ENCODE peak calls at places on chromosome 19, in four cellular contexts. Q, Y, X and N are unnamed samples.

GRCh38 chr19:15466851-15467733 is 2.7 kb upstream of the RASAL3 start:
- DNase-seq in Y (no peak), X (no peak), Q (no peak), N (no peak)

GRCh38 chr19:49932731-49933131 is 3.4 kb upstream of the NUP62 start:
- DNase-seq in Q (no peak), Y (no peak), X (no peak), N (no peak)

GRCh38 chr19:1275976-1276619 is 768 bp downstream of the FAM174C start:
- DNase-seq in X (no peak), Y (no peak), Q (no peak), N (no peak)

GRCh38 chr19:52742516-52742915 is 7.7 kb upstream of the ZNF611 start:
- DNase-seq in X (no peak), Q (no peak), Y (no peak), N (no peak)

GRCh38 chr19:51462681-51463080 is 4.4 kb upstream of the SIGLEC8 start:
- DNase-seq in X (no peak), Y (no peak), Q (no peak), N (no peak)

GRCh38 chr19:2841858-2842574 is 741 bp downstream of the ZNF555 start:
- DNase-seq in Y (no peak), X (no peak), Q (no peak), N (no peak)

GRCh38 chr19:22052644-22053013 is 345 bp downstream of the ZNF257 start:
- DNase-seq in X (no peak), Q (no peak), Y (peak), N (no peak)

GRCh38 chr19:2337329-2337707 is 8.8 kb downstream of the SPPL2B start:
- DNase-seq in Y (peak), X (peak), Q (peak), N (no peak)

GRCh38 chr19:40702337-40703012 is 12.0 kb upstream of the NUMBL start:
- DNase-seq in Y (no peak), Q (no peak), X (no peak), N (no peak)

GRCh38 chr19:42475366-42475765 is 32.6 kb upstream of the CXCL17 start:
- DNase-seq in Q (no peak), X (no peak), Y (no peak), N (no peak)

GRCh38 chr19:17448190-17448967 is at the start of gene TMEM221:
- DNase-seq in Y (peak), X (peak), Q (peak), N (no peak)

GRCh38 chr19:40626918-40627317 is 25.7 kb downstream of the LTBP4 start:
- DNase-seq in X (no peak), Y (no peak), Q (no peak), N (no peak)

GRCh38 chr19:44684892-44685847 is 13.8 kb upstream of the CEACAM16 start:
- DNase-seq in Y (no peak), X (no peak), Q (no peak), N (peak)

GRCh38 chr19:41616785-41617621 is 9.9 kb downstream of the CEACAM4 start:
- DNase-seq in X (no peak), Q (no peak), Y (no peak), N (peak)

GRCh38 chr19:58397533-58398037 is 2.1 kb downstream of the RNF225 start:
- DNase-seq in Y (no peak), X (no peak), Q (no peak), N (no peak)

GRCh38 chr19:41845051-41845590 is 279 bp downstream of the DMRTC2 start:
- DNase-seq in X (no peak), Y (no peak), Q (no peak), N (no peak)

GRCh38 chr19:53157601-53158000 is 1.3 kb downstream of the ZNF347 start:
- DNase-seq in Y (no peak), Q (no peak), X (no peak), N (no peak)

GRCh38 chr19:15866646-15867045 is 31.2 kb downstream of the CYP4F2 start:
- DNase-seq in Y (no peak), X (no peak), Q (no peak), N (no peak)

GRCh38 chr19:35921012-35921411 is 12.9 kb upstream of the TYROBP start:
- DNase-seq in X (no peak), Q (no peak), Y (no peak), N (no peak)

GRCh38 chr19:19227217-19227616 is 15.5 kb downstream of the NCAN start:
- DNase-seq in X (no peak), Y (no peak), Q (no peak), N (no peak)

GRCh38 chr19:582497-583197 is 7.0 kb upstream of the HCN2 start:
- DNase-seq in X (no peak), Y (peak), Q (no peak), N (peak)

GRCh38 chr19:46623915-46624502 is 880 bp downstream of the PTGIR start:
- DNase-seq in Q (no peak), Y (no peak), X (no peak), N (no peak)

GRCh38 chr19:34179066-34179465 is 6.8 kb downstream of the LSM14A start:
- DNase-seq in X (no peak), Y (no peak), Q (no peak), N (no peak)

GRCh38 chr19:41161903-41162302 is 31.1 kb upstream of the CYP2S1 start:
- DNase-seq in Y (no peak), Q (no peak), X (no peak), N (no peak)

DNA sequence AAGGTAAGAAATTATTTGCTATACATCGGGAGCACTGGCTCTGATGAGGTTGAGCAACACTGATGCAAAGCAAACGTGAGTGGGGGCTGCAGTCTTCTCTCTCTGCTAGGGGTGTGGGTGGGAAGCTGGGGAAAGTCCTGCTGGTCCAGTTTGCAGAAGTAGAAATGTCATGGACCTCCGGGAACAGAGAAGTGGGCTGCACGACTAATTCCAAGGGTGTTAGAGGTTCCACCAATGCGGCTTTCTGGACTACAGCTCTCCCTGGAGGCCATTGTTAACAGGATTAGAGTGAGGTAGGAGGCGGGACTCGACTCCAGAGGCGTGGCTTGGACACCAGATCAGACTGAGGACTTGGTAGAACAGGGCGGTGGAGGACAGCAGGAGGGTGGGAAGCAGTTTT is 5.7 kb upstream of the FBXO27 start:
- DNase-seq in Y (no peak), X (peak), Q (peak), N (peak)
- TF ChIP-seq CTCF in Y (no peak), X (no peak), Q (no peak), N (peak)

DNA sequence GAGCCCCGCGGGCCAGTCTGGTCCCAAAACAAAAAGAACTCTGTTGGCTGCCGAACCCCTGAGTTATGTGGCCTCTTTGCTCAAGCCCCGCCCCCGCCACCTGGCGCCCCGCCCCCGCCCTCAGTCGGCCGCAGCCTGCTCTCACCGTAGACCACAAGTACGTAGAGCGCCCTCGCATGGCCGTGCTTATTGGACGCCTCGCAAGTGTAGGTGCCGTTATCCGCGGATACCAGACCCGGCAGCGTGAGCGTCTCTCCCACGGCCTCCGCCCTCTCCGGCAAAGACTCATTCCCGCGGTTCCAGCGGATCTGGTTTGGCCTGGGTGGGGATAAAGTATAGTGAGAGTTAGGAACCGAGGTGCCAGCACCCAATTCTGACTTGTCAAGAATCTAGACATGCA is 5.5 kb upstream of the ZNF428 start:
- DNase-seq in Y (peak), Q (no peak), X (peak), N (peak)
- TF ChIP-seq CTCF in Y (no peak), Q (peak), X (no peak), N (peak)

DNA sequence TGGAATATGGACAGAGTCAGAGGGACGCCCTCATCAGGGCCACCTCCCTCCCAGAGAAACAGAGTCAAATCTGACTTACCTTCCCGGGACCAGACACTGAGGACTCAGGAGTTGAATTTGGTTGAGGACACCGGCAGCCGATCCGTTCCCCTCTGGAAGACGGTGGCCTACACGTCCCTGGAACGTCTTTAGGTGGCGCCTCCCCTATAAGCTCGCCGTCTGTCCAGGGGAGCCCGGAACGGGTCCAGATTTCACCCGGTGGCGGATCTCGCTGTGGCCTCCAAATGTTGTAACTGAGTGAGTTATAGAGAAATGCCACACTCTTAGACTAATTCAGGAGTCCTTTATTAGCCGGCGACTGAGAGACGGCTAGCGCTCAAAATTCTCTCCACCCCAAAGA is 9.0 kb downstream of the TNFSF14 start:
- DNase-seq in X (no peak), Y (no peak), Q (no peak), N (no peak)
- TF ChIP-seq CTCF in X (no peak), Y (no peak), Q (no peak), N (no peak)

GRCh38 chr19:12482505-12482886 is 2.1 kb downstream of the ZNF709 start:
- DNase-seq in Q (no peak), Y (no peak), X (no peak), N (no peak)

GRCh38 chr19:12485571-12485970 is 955 bp upstream of the ZNF709 start:
- DNase-seq in Y (no peak), X (no peak), Q (no peak), N (no peak)

GRCh38 chr19:12481781-12482504 is 2.7 kb downstream of the ZNF709 start:
- DNase-seq in Q (no peak), Y (no peak), X (no peak), N (no peak)

GRCh38 chr19:12484011-12484370 is 625 bp downstream of the ZNF709 start:
- DNase-seq in Q (no peak), Y (no peak), X (no peak), N (no peak)

GRCh38 chr19:12484371-12485322 is at the start of gene ZNF709:
- DNase-seq in X (peak), Y (peak), Q (peak), N (peak)
- TF ChIP-seq CTCF in X (no peak), Y (no peak), Q (no peak), N (no peak)

DNA sequence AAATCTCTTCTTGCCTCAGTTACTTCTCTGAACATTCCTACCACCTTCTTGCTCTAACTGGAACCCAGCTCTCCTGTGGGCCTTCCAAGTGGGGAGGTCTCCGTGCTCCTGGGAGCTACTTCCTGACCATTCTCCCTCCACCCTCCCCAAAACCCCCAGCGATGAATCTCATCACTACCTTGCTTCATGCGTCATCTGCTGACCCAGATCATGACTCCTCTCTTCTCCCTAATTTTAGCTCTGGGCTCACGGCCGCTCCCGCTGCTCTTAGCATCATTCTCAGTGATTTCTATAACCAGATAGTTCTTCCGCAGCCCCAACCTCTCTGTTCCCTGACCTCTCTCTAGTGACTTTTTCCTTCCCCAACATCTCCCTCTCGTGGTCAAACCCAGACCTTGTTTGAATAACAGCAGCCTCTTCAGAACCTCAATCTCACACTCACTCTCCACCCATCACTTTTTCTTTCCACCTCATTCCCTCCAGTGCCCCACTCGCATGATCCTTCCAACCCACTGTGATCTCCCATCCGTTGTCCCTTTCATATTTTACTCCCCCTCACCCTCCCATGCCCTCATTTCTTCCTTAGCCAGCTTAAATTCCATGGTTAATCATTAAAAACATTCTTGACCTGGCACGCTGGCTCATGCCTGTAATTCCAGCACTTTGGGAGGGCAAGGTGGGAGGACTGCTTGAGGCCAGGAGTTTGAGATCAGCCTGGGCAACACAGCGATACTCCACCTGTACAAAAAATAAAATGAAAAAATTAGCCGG is 21.8 kb downstream of the MRPS12 start:
- DNase-seq in Q (peak), X (peak), Y (no peak), N (peak)
- TF ChIP-seq CTCF in Q (peak), X (no peak), Y (no peak), N (peak)

GRCh38 chr19:37932985-37933953 is 26.3 kb downstream of the SIPA1L3 start:
- DNase-seq in Y (peak), X (no peak), Q (no peak), N (peak)

GRCh38 chr19:37930416-37930815 is 23.4 kb downstream of the SIPA1L3 start:
- DNase-seq in Y (no peak), Q (no peak), X (no peak), N (peak)

GRCh38 chr19:37933965-37934364 is 27.0 kb downstream of the SIPA1L3 start:
- DNase-seq in X (peak), Y (peak), Q (no peak), N (peak)

GRCh38 chr19:37929512-37929911 is 22.5 kb downstream of the SIPA1L3 start:
- DNase-seq in Q (no peak), X (no peak), Y (no peak), N (no peak)

GRCh38 chr19:37931941-37932655 is 25.1 kb downstream of the SIPA1L3 start:
- DNase-seq in X (peak), Q (peak), Y (peak), N (peak)
- TF ChIP-seq CTCF in X (no peak), Q (no peak), Y (no peak), N (no peak)